ENCODE peak calls at places on chromosomes 4 and X, in ten cellular contexts. Y is colonic mucosa; X is mammary epithelial cell; V is IMR-90; W is CD8-positive, alpha-beta T cell; Z is SK-N-SH; G is mucosa of descending colon; L is HepG2; B is stomach; R is ovary. N is an unnamed sample. For H3K36me3 and H3K9me3, the result is how much of the 10 kb centered on the place peaks cover.

GRCh38 chr4:13922459-13922858 is 294.9 kb upstream of the BOD1L1 start:
- DNase-seq in R (no peak), Y (no peak), V (no peak), G (no peak), L (no peak), W (no peak), B (no peak), Z (no peak), X (no peak), N (no peak)

GRCh38 chr4:13530823-13531608 is 13.3 kb downstream of the NKX3-2 start:
- DNase-seq in G (no peak), X (no peak), B (no peak), Z (peak), Y (no peak), W (no peak), L (no peak), V (no peak), R (no peak), N (no peak)

GRCh38 chr4:153616005-153616555 is 68.0 kb upstream of the TLR2 start:
- DNase-seq in Y (no peak), Z (no peak), G (no peak), W (no peak), L (no peak), V (no peak), R (no peak), B (no peak), X (no peak), N (no peak)

GRCh38 chr4:165493359-165493758 is 114.6 kb downstream of the CPE start:
- DNase-seq in W (peak), B (peak), Y (peak), Z (peak), X (peak), V (peak), R (peak), L (peak), G (peak), N (peak)

GRCh38 chr4:2060578-2061207 is 1.6 kb downstream of the NAT8L start:
- DNase-seq in Z (peak), L (no peak), V (no peak), X (no peak), Y (no peak), B (no peak), W (no peak), R (peak), G (no peak), N (peak)

GRCh38 chr4:1396806-1397455 is 9.3 kb downstream of the NKX1-1 start:
- DNase-seq in Z (peak), Y (no peak), L (no peak), R (no peak), B (no peak), G (peak), V (no peak), W (no peak), X (no peak), N (no peak)

GRCh38 chr4:172785623-172786022 is 383.0 kb upstream of the GALNT7 start:
- DNase-seq in B (no peak), V (peak), Z (no peak), Y (no peak), G (no peak), W (no peak), R (no peak), L (no peak), X (no peak), N (no peak)

GRCh38 chr4:41976775-41977516 is 4.6 kb upstream of the DCAF4L1 start:
- DNase-seq in W (no peak), Z (no peak), Y (no peak), L (no peak), X (no peak), V (peak), G (no peak), B (no peak), R (no peak), N (no peak)

GRCh38 chrX:41258281-41258680 is 75.7 kb upstream of the DDX3X start:
- DNase-seq in B (no peak), V (no peak), Y (no peak), G (no peak), W (no peak), X (no peak), R (no peak), L (no peak), Z (no peak), N (no peak)

GRCh38 chrX:132463411-132463810 is 25.4 kb downstream of the MBNL3 start:
- DNase-seq in V (peak), Y (peak), G (no peak), X (no peak), R (no peak), W (no peak), Z (peak), L (no peak), B (no peak), N (no peak)

GRCh38 chr4:37430718-37431416 is 186.3 kb downstream of the NWD2 start:
- DNase-seq in Z (no peak), W (no peak), R (no peak), L (peak), G (no peak), X (no peak), Y (peak), V (no peak), B (no peak), N (no peak)

DNA sequence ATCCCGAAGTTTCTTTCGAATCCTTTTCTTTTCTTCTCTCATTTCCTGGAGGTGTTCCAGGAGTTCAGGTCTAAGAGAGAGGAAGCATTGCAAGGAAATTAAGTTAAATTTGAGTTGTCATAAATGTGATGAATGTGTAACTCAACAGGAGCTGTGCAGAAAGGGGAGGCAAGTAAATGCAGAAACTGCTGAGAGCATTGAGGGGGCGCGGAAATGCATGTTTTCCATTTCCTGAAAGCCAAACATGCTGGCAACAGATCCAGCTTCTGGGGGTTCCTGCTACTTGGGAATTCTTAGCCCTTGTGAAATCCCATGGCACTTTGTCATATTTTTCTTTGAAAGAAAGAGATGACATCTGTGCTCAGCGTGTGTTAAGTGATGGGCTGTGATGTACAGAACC is 33.7 kb upstream of the NAP1L5 start:
- DNase-seq in Z (no peak), V (no peak), R (no peak), B (no peak), X (no peak), Y (no peak), W (no peak), G (no peak), L (no peak), N (no peak)
- H3K36me3 ChIP-seq in Z (under half), V (under half), R (under half), B (half or more), X (under half), Y (under half), W (under half), G (under half), L (under half), N (half or more)

DNA sequence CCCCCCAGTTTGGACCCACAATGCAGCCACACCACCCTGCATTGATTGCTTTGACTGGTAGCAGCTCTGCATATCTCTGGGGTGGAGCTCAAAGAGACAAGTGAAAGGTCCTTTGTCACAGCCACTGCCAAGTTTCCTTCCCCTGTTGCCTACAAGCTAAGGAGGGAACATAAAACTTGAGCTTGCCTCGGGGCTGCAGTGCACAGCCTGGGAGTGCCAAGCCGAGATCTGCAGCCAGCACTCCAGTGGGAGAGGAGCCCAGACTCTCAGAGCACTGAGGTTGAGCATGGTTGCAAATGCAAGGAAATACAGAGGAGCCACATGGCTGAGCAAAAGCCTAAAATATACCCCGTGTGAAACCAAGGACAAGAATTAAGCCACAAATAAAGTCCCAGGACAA is 142.2 kb downstream of the DKK2 start:
- DNase-seq in L (no peak), V (no peak), W (no peak), Y (no peak), Z (no peak), R (no peak), B (no peak), X (no peak), G (no peak), N (no peak)
- TF ChIP-seq CTCF in L (no peak), V (no peak), W (no peak), Y (no peak), Z (no peak), R (no peak), B (no peak), X (no peak), G (no peak), N (no peak)

GRCh38 chrX:148259990-148260389 is 240.4 kb upstream of the AFF2 start:
- DNase-seq in R (no peak), G (no peak), Y (no peak), L (no peak), W (no peak), X (no peak), B (no peak), Z (no peak), V (no peak), N (no peak)
- H3K9me3 ChIP-seq in R (under half), G (under half), Y (under half), L (under half), W (under half), X (under half), B (under half), Z (under half), V (under half), N (under half)

DNA sequence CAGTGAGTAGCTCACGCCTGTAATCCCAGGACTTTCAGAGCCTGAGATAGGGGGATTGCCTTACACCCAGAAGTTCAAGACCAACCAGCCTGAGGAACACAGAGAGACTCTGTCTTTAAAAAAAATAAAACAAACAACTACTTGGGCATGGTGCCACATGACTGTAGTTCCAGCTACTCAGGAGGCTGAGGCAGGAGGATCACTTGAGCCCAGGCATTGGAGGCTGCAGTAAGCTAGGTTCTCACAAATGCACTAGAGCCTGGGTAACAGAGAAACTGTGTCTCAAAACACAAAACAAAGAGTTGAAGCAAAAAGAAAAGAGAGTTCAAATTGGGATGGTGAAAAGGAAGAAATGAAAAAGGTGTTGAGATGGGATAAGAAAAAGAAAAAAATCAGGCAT is 10.8 kb downstream of the CAMK2D start:
- DNase-seq in V (no peak), X (no peak), Y (no peak), R (no peak), Z (no peak), B (no peak), G (no peak), W (no peak), L (no peak), N (no peak)
- H3K36me3 ChIP-seq in V (under half), X (under half), Y (under half), R (under half), Z (under half), B (under half), G (under half), W (under half), L (under half), N (under half)

DNA sequence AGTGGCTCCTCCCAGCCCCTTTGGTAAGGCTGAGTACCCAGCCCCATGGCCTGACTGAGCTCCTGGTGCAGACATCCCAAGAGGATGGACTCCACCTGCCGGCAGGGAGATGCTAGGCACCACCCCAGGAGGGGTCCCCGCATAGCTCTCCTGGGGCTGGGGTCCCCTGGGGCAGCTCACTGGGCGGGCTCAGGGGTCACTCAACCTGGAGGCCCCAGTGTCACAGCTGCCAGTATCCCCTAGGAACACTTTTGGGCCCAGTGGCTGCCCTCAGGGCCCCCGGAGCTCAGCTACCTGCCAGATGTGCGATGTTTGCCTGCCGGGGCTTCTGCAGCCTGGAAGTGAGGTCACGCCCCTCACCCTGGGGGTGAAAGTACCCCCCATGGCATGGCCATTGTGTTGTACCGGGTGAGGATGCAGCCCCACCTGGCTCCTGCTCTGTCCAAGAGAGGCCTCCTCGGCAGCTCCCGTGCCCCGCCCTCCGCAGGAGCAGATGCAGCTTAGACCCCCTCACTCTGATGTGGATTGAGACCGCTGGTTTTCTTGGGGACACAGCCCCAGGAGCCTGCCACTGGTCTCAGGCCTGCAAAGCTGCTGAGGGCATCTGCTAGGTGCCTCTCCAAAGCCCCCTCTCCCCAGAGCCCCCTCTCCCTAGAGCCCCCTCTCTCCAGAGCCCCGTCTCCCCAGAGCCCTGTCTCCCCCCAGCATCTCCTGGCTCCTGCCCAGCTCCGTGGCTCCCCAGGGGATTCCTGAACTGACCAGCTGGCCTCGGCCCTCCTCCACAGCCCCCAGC is 6.7 kb upstream of the HGFAC start:
- DNase-seq in X (no peak), Y (no peak), V (no peak), G (peak), R (peak), L (no peak), Z (no peak), W (no peak), B (no peak), N (peak)
- TF ChIP-seq CTCF in X (no peak), Y (no peak), V (no peak), G (no peak), R (no peak), L (peak), Z (no peak), W (no peak), B (no peak), N (no peak)

DNA sequence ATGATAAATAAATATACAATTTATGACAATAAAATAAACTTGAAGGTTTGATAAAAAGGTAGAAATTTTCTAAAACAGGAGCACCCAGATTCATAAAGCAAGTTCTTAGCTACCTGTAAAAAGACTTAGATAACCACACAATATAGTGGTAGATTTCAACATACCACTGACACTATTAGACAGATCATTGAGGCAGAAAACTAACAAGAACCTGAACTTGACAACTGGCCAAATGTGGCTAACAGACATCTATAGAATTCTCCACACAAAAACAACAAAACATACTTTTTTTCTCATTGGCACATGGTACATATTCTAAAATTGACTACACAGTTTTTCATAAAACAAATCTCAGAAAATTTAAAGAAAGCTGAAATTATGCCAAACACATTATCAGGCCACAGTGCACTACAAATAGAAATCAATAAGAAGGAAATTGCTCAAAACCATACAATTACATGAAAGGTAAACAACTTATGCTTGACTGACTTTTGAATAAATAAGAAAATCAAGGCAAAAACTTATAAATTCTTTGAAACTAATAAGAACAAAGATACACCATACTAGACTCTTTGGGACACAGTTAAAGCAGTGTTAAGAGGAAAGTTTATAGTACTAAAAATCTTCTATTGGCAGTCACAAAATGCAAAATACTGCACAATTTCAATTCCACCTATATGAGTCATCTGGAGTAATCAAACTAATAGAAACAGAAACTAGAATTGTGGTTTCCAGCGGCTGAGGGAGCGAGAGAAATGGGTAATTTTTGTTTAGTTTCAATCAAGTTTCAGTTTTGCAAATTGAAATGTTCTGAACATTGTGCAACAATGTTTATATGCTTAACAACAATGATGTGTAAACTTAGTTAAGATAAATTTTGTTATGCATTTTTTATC is 925.6 kb downstream of the SH3BGRL start:
- DNase-seq in W (no peak), L (no peak), Y (no peak), R (no peak), B (no peak), V (no peak), G (no peak), X (no peak), Z (no peak), N (no peak)
- H3K9me3 ChIP-seq in W (under half), L (under half), Y (under half), R (under half), B (under half), V (under half), G (under half), X (under half), Z (under half), N (under half)

GRCh38 chrX:43592597-43592996 is 63.5 kb upstream of the MAOA start:
- DNase-seq in X (peak), L (no peak), G (no peak), W (no peak), B (no peak), V (no peak), R (peak), Z (no peak), Y (no peak), N (no peak)
- H3K36me3 ChIP-seq in X (under half), L (under half), G (under half), W (under half), B (under half), V (under half), R (under half), Z (under half), Y (under half), N (under half)

GRCh38 chr4:4694296-4694772 is 152.5 kb upstream of the STX18 start:
- DNase-seq in Y (no peak), R (peak), W (no peak), V (peak), L (peak), B (no peak), G (no peak), Z (peak), X (no peak), N (no peak)
- TF ChIP-seq CTCF in Y (no peak), R (no peak), W (no peak), V (peak), L (peak), B (no peak), G (no peak), Z (peak), X (peak), N (no peak)

GRCh38 chrX:71170660-71171059 is 26.0 kb downstream of the NLGN3 start:
- DNase-seq in Z (no peak), L (no peak), Y (no peak), X (no peak), R (no peak), G (no peak), W (no peak), B (no peak), V (no peak), N (no peak)

GRCh38 chrX:71167031-71167781 is 22.6 kb downstream of the NLGN3 start:
- DNase-seq in B (no peak), R (no peak), X (no peak), Z (no peak), V (no peak), Y (no peak), W (no peak), L (no peak), G (no peak), N (no peak)

GRCh38 chrX:71166461-71166860 is 21.8 kb downstream of the NLGN3 start:
- DNase-seq in L (no peak), V (no peak), G (no peak), Z (no peak), X (no peak), R (no peak), B (no peak), W (no peak), Y (no peak), N (no peak)

GRCh38 chrX:71169586-71169985 is 24.9 kb downstream of the NLGN3 start:
- DNase-seq in R (no peak), B (no peak), L (no peak), X (no peak), Z (no peak), W (no peak), G (no peak), V (no peak), Y (no peak), N (no peak)

GRCh38 chrX:71168134-71168533 is 23.5 kb downstream of the NLGN3 start:
- DNase-seq in Z (no peak), G (no peak), Y (no peak), V (no peak), L (peak), B (no peak), X (no peak), W (no peak), R (no peak), N (no peak)
- H3K9me3 ChIP-seq in Z (under half), G (under half), Y (under half), V (under half), L (under half), B (under half), X (under half), W (under half), R (under half), N (under half)